ENCODE peak calls at places on chromosomes 7 and 10, in eight cellular contexts. S, L, P, M, V, K, U and A are unnamed samples.

GRCh38 chr7:28405662-28406061 is 6.7 kb upstream of the CREB5 start:
- DNase-seq in S (no peak), L (no peak), P (no peak), M (peak; percentile 40), V (peak; percentile 73), K (no peak), U (peak; percentile 97), A (no peak)

GRCh38 chr10:76080991-76081390 is 649.6 kb downstream of the LRMDA start:
- DNase-seq in S (no peak), L (no peak), P (peak; percentile 12), M (no peak), V (peak; percentile 85), K (no peak), U (peak; percentile 15), A (no peak)

GRCh38 chr10:15439381-15439837 is 68.3 kb upstream of the FAM171A1 start:
- DNase-seq in S (no peak), L (peak; percentile 74), P (no peak), M (no peak), V (peak; percentile 1), K (no peak), U (peak; percentile 11), A (no peak)

GRCh38 chr7:107768263-107768662 is 24.3 kb downstream of the CBLL1 start:
- DNase-seq in S (no peak), L (no peak), P (peak; percentile 32), M (no peak), V (peak; percentile 83), K (no peak), U (no peak), A (no peak)

GRCh38 chr10:32298066-32298812 is 48.7 kb downstream of the EPC1 start:
- DNase-seq in S (no peak), L (no peak), P (peak; percentile 83), M (no peak), V (peak; percentile 77), K (no peak), U (peak; percentile 93), A (no peak)

GRCh38 chr7:134419875-134420274 is 39.0 kb downstream of the AKR1B1 start:
- DNase-seq in S (no peak), L (no peak), P (no peak), M (no peak), V (no peak), K (no peak), U (no peak), A (no peak)

GRCh38 chr7:44391171-44391570 is 65.8 kb upstream of the CAMK2B start:
- DNase-seq in S (no peak), L (no peak), P (no peak), M (no peak), V (no peak), K (no peak), U (no peak), A (no peak)

GRCh38 chr10:27223964-27224363 is 16.6 kb downstream of the ACBD5 start:
- DNase-seq in S (peak; percentile 61), L (no peak), P (peak; percentile 9), M (peak; percentile 65), V (peak; percentile 34), K (no peak), U (peak; percentile 26), A (peak; percentile 16)

GRCh38 chr7:74474271-74474865 is 20.7 kb downstream of the GTF2IRD1 start:
- DNase-seq in S (no peak), L (no peak), P (peak; percentile 24), M (no peak), V (peak; percentile 83), K (no peak), U (peak; percentile 34), A (no peak)

GRCh38 chr7:131400833-131401593 is 73.3 kb downstream of the MKLN1 start:
- DNase-seq in S (no peak), L (no peak), P (peak; percentile 7), M (no peak), V (no peak), K (no peak), U (peak; percentile 23), A (no peak)

GRCh38 chr7:147052818-147053217 is 936.2 kb downstream of the CNTNAP2 start:
- DNase-seq in S (no peak), L (no peak), P (no peak), M (no peak), V (no peak), K (no peak), U (no peak), A (no peak)

GRCh38 chr7:85828654-85829053 is 641.8 kb upstream of the SEMA3D start:
- DNase-seq in S (no peak), L (no peak), P (no peak), M (no peak), V (no peak), K (no peak), U (no peak), A (no peak)

GRCh38 chr10:34187201-34187600 is 627.9 kb downstream of the PARD3 start:
- DNase-seq in S (no peak), L (no peak), P (no peak), M (no peak), V (peak; percentile 56), K (no peak), U (peak; percentile 13), A (no peak)

GRCh38 chr7:22653981-22654380 is 73.0 kb upstream of the IL6 start:
- DNase-seq in S (no peak), L (no peak), P (no peak), M (no peak), V (no peak), K (no peak), U (no peak), A (no peak)

GRCh38 chr7:152751449-152752141 is 8.0 kb upstream of the ACTR3B start:
- DNase-seq in S (peak; percentile 51), L (no peak), P (no peak), M (no peak), V (no peak), K (no peak), U (no peak), A (no peak)

GRCh38 chr10:5488272-5489161 is 10.9 kb downstream of the CALML5 start:
- DNase-seq in S (no peak), L (peak; percentile 67), P (no peak), M (no peak), V (no peak), K (no peak), U (no peak), A (no peak)

GRCh38 chr10:78081292-78081691 is 47.6 kb downstream of the RPS24 start:
- DNase-seq in S (no peak), L (no peak), P (no peak), M (no peak), V (no peak), K (no peak), U (no peak), A (no peak)

GRCh38 chr10:86664370-86665217 is 3.7 kb upstream of the LDB3 start:
- DNase-seq in S (no peak), L (peak; percentile 56), P (no peak), M (no peak), V (peak; percentile 25), K (no peak), U (no peak), A (no peak)

GRCh38 chr7:111031916-111032315 is 59.0 kb upstream of the LRRN3 start:
- DNase-seq in S (no peak), L (no peak), P (no peak), M (no peak), V (no peak), K (no peak), U (no peak), A (no peak)